ENCODE peak calls at places on chromosomes 13 and 19, in nine cellular contexts. M is breast epithelium, L is spleen, W is esophagus squamous epithelium, S is testis, Q is uterus, R is K562, J is thyroid gland, G is Peyer's patch. V is an unnamed sample.

GRCh38 chr19:30781519-30781918 is 409.3 kb downstream of the ZNF536 start:
- DNase-seq in W (no peak), J (no peak), M (no peak), Q (no peak), L (no peak), R (no peak), S (no peak), G (no peak), V (no peak)

GRCh38 chr13:63463782-63464610 is 2048.3 kb upstream of the PCDH20 start:
- DNase-seq in R (no peak), Q (no peak), S (no peak), G (no peak), M (no peak), W (no peak), J (no peak), L (no peak), V (no peak)

GRCh38 chr13:26619321-26619720 is 61.8 kb downstream of the WASF3 start:
- DNase-seq in S (no peak), J (no peak), M (no peak), R (no peak), Q (no peak), L (no peak), W (no peak), G (no peak), V (no peak)

GRCh38 chr13:28415994-28416411 is 78.9 kb downstream of the FLT1 start:
- DNase-seq in M (no peak), G (no peak), S (no peak), L (no peak), W (no peak), R (no peak), Q (no peak), J (no peak), V (no peak)

GRCh38 chr13:97257228-97257755 is 35.2 kb downstream of the MBNL2 start:
- DNase-seq in Q (no peak), R (no peak), M (no peak), L (no peak), G (no peak), W (no peak), J (no peak), S (no peak), V (no peak)

GRCh38 chr13:75485286-75486062 is 3.5 kb upstream of the TBC1D4 start:
- DNase-seq in L (no peak), W (no peak), G (no peak), S (no peak), M (no peak), J (no peak), Q (no peak), R (no peak), V (no peak)

GRCh38 chr13:110711778-110712070 is 1.8 kb upstream of the ING1 start:
- DNase-seq in R (no peak), Q (no peak), G (no peak), J (no peak), M (no peak), W (no peak), L (peak; percentile 41), S (no peak), V (no peak)

GRCh38 chr19:50548191-50549058 is 19.8 kb downstream of the LRRC4B start:
- DNase-seq in L (no peak), W (no peak), J (no peak), M (no peak), G (no peak), R (no peak), S (no peak), Q (no peak), V (no peak)

GRCh38 chr13:43520331-43520730 is 266.4 kb downstream of the ENOX1 start:
- DNase-seq in J (no peak), Q (no peak), W (no peak), G (no peak), R (no peak), L (no peak), S (no peak), M (no peak), V (no peak)

GRCh38 chr19:4914736-4915501 is 5.6 kb downstream of the UHRF1 start:
- DNase-seq in Q (no peak), W (peak; percentile 19), G (peak; percentile 72), S (peak; percentile 25), M (no peak), R (peak; percentile 70), L (peak; percentile 88), J (no peak), V (no peak)

GRCh38 chr13:76884167-76884566 is 2.0 kb downstream of the KCTD12 start:
- DNase-seq in R (no peak), S (peak; percentile 77), M (no peak), J (peak; percentile 26), L (peak; percentile 81), G (no peak), W (no peak), Q (peak; percentile 38), V (peak; percentile 31)

GRCh38 chr13:80551650-80552497 is 210.9 kb upstream of the SPRY2 start:
- DNase-seq in W (no peak), S (no peak), L (no peak), R (peak; percentile 5), G (no peak), Q (no peak), J (no peak), M (no peak), V (no peak)

GRCh38 chr13:59527500-59527899 is 636.2 kb downstream of the DIAPH3 start:
- DNase-seq in R (no peak), M (no peak), W (no peak), J (no peak), Q (no peak), S (no peak), L (no peak), G (no peak), V (no peak)

GRCh38 chr19:47437500-47437899 is 18.2 kb upstream of the MEIS3 start:
- DNase-seq in W (no peak), R (no peak), Q (no peak), L (no peak), G (no peak), M (no peak), J (no peak), S (no peak), V (no peak)

GRCh38 chr19:18587561-18587960 is 1.0 kb upstream of the REX1BD start:
- DNase-seq in J (no peak), W (no peak), S (no peak), L (no peak), R (no peak), Q (no peak), G (no peak), M (no peak), V (no peak)

GRCh38 chr19:41588497-41589209 is 12.7 kb downstream of the CEACAM21 start:
- DNase-seq in L (peak; percentile 23), J (no peak), R (peak; percentile 29), W (no peak), Q (no peak), S (peak; percentile 39), G (no peak), M (no peak), V (no peak)

DNA sequence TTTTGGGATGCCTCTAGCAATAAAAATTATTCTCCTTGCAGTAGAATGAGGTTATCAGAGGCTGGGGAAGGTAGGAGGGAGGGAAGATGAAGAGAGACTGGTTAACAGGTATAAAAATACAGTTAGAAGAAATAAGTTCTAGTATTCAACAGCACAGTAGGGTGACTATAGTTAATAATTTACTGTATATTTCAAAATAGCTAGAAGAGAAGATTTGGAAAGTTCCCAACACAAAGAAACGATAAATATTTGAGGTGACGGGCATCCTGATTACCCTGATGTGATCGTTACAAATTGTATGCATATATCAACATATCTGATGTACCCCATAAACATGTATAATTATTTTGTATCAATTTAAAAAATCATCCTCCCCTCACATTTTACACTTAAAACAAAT is 93.8 kb downstream of the CDADC1 start:
- DNase-seq in G (no peak), J (no peak), Q (no peak), S (no peak), L (no peak), W (no peak), M (no peak), R (no peak), V (no peak)
- H3K27me3 ChIP-seq in G (no peaks in the 10 kb centered on the region), J (no peaks in the 10 kb centered on the region), Q (no peaks in the 10 kb centered on the region), S (no peaks in the 10 kb centered on the region), L (no peaks in the 10 kb centered on the region), W (no peaks in the 10 kb centered on the region), M (no peaks in the 10 kb centered on the region), R (no peaks in the 10 kb centered on the region), V (no peaks in the 10 kb centered on the region)

GRCh38 chr19:13825489-13826475 is 30.5 kb downstream of the ZSWIM4 start:
- DNase-seq in R (peak; percentile 87), S (no peak), G (no peak), J (no peak), Q (no peak), L (peak; percentile 68), W (no peak), M (no peak), V (no peak)
- TF ChIP-seq CTCF in R (no peak), S (no peak), G (no peak), J (no peak), Q (no peak), L (no peak), W (no peak), M (no peak), V (no peak)

GRCh38 chr19:44900328-44901244 is 5.0 kb upstream of the APOE start:
- DNase-seq in G (no peak), J (no peak), M (no peak), S (no peak), Q (no peak), R (no peak), W (no peak), L (no peak), V (no peak)

GRCh38 chr19:44905437-44906160 is at the start of gene APOE:
- DNase-seq in W (no peak), Q (no peak), G (no peak), S (peak; percentile 50), J (no peak), R (peak; percentile 59), L (no peak), M (no peak), V (no peak)

GRCh38 chr19:44904426-44904994 is 1.1 kb upstream of the APOE start:
- DNase-seq in W (no peak), G (no peak), Q (no peak), R (peak; percentile 32), S (no peak), J (no peak), M (no peak), L (no peak), V (no peak)

GRCh38 chr19:44903216-44903601 is 2.4 kb upstream of the APOE start:
- DNase-seq in G (no peak), S (no peak), L (no peak), R (no peak), J (no peak), Q (no peak), W (no peak), M (no peak), V (no peak)

GRCh38 chr19:44903602-44904425 is 1.8 kb upstream of the APOE start:
- DNase-seq in R (peak; percentile 75), M (peak; percentile 78), Q (peak; percentile 73), J (peak; percentile 59), L (peak; percentile 94), G (peak; percentile 65), W (no peak), S (peak; percentile 86), V (peak; percentile 59)
- TF ChIP-seq POLR2A in R (peak; percentile 83), M (no peak), Q (no peak), J (no peak), L (no peak), G (no peak), W (no peak), S (no peak), V (no peak)

DNA sequence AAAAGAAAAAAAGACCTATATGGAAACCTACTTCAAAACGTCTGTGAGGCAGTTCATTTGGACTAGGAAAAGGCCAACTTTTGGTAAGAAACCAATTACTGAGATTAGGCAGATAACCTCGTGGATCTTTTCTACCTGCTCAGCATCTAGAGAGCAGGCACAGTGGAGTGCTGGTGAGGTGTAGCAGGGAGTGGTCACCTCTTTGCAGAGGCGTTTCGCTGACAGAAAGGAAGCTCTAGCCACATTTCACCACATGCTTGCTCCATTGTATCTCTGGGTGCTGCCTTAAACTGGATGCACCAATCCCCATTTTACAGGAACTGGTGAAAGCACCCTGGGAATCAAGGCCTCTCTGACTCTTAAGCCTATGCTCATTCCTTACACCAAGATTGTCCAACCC is 360.5 kb downstream of the LIG4 start:
- DNase-seq in Q (no peak), L (no peak), G (no peak), W (no peak), J (no peak), M (no peak), R (peak; percentile 49), S (no peak), V (no peak)
- H3K27me3 ChIP-seq in Q (no peaks in the 10 kb centered on the region), L (no peaks in the 10 kb centered on the region), G (no peaks in the 10 kb centered on the region), W (no peaks in the 10 kb centered on the region), J (no peaks in the 10 kb centered on the region), M (no peaks in the 10 kb centered on the region), R (peaks cover 3% of the 10 kb centered on the region), S (no peaks in the 10 kb centered on the region), V (no peaks in the 10 kb centered on the region)

V was measured in heart left ventricle.